ENCODE peak calls at places on chromosome 1, in seven cellular contexts. D is AG08396; M is psoas muscle; R is GM20000; L is GM19239; A is cardiac muscle cell; J is stimulated activated CD4-positive, alpha-beta T cell treated with anti-CD3 and anti-CD28 coated beads, Interleukin-2, amount 100 ng/mL, for 24 hours. U is an unnamed sample.

GRCh38 chr1:175015243-175015642 is 8.0 kb downstream of the MRPS14 start:
- DNase-seq in M (no peak), D (peak; percentile 52), L (no peak), R (no peak), A (peak; percentile 69), J (no peak), U (no peak)

GRCh38 chr1:208207388-208208131 is 36.6 kb downstream of the PLXNA2 start:
- DNase-seq in D (peak; percentile 49), J (no peak), L (no peak), R (no peak), A (peak; percentile 98), M (peak; percentile 39), U (peak; percentile 79)

GRCh38 chr1:218718977-218719376 is 373.8 kb downstream of the TGFB2 start:
- DNase-seq in A (no peak), D (peak; percentile 12), M (no peak), J (no peak), L (no peak), R (no peak), U (no peak)

GRCh38 chr1:199691540-199691939 is 336.0 kb upstream of the NR5A2 start:
- DNase-seq in J (no peak), R (no peak), D (peak; percentile 5), M (no peak), L (no peak), A (peak; percentile 91), U (peak; percentile 89)

GRCh38 chr1:18633428-18634155 is 2.9 kb downstream of the PAX7 start:
- DNase-seq in A (no peak), D (no peak), J (no peak), L (no peak), M (no peak), R (peak; percentile 23), U (no peak)

GRCh38 chr1:227885648-227886502 is 61.9 kb downstream of the WNT9A start:
- DNase-seq in R (no peak), J (no peak), A (peak; percentile 68), M (peak; percentile 79), D (peak; percentile 86), L (peak; percentile 3), U (peak; percentile 6)

GRCh38 chr1:204286323-204286714 is 72.5 kb upstream of the GOLT1A start:
- DNase-seq in L (no peak), D (no peak), J (no peak), R (no peak), M (no peak), A (no peak), U (no peak)

GRCh38 chr1:221100196-221100950 is 221.1 kb downstream of the HLX start:
- DNase-seq in M (no peak), L (no peak), J (no peak), R (no peak), D (peak; percentile 30), A (peak; percentile 81), U (peak; percentile 64)

GRCh38 chr1:234515821-234516241 is 36.9 kb upstream of the TARBP1 start:
- DNase-seq in R (no peak), A (peak; percentile 58), D (no peak), J (no peak), L (no peak), M (no peak), U (peak; percentile 67)

GRCh38 chr1:69686367-69686984 is 118.8 kb downstream of the LRRC7 start:
- DNase-seq in J (no peak), R (no peak), A (no peak), D (no peak), L (no peak), M (no peak), U (no peak)

GRCh38 chr1:215567491-215568286 is 585 bp downstream of the KCTD3 start:
- DNase-seq in J (peak; percentile 60), D (peak; percentile 52), M (peak; percentile 37), A (peak; percentile 59), R (peak; percentile 79), L (peak; percentile 31), U (peak; percentile 73)

GRCh38 chr1:93740601-93741031 is 59.0 kb upstream of the BCAR3 start:
- DNase-seq in A (no peak), D (no peak), L (no peak), J (no peak), M (no peak), R (no peak), U (no peak)